ENCODE peak calls at places on chromosome 1, in six cellular contexts. G is AG08395, W is mammary epithelial cell, S is smooth muscle cell of the brain vasculature, H is AG04450, L is adipocyte. M is an unnamed sample.
A peak's percentile ranks its signal among the peaks of the same experiment; 100 is the strongest.

GRCh38 chr1:107724648-107725047 is 240.3 kb downstream of the VAV3 start:
- DNase-seq in G (peak; percentile 38), W (no peak), S (no peak), H (no peak), L (peak; percentile 82), M (no peak)

GRCh38 chr1:86062458-86062857 is 94.1 kb downstream of the COL24A1 start:
- DNase-seq in G (no peak), W (no peak), S (no peak), H (no peak), L (peak; percentile 14), M (no peak)

GRCh38 chr1:39230261-39231190 is 26.0 kb downstream of the MACF1 start:
- DNase-seq in G (peak; percentile 65), W (no peak), S (no peak), H (no peak), L (peak; percentile 52), M (no peak)

GRCh38 chr1:220084460-220084859 is 5.1 kb downstream of the BPNT1 start:
- DNase-seq in G (no peak), W (no peak), S (no peak), H (no peak), L (no peak), M (no peak)

GRCh38 chr1:87439821-87440220 is 111.1 kb downstream of the LMO4 start:
- DNase-seq in G (no peak), W (peak; percentile 14), S (no peak), H (no peak), L (no peak), M (no peak)

GRCh38 chr1:69045572-69045971 is 522.1 kb upstream of the LRRC7 start:
- DNase-seq in G (no peak), W (no peak), S (no peak), H (no peak), L (no peak), M (no peak)

GRCh38 chr1:9852004-9852403 is 28.2 kb upstream of the CLSTN1 start:
- DNase-seq in G (no peak), W (no peak), S (no peak), H (no peak), L (no peak), M (no peak)

GRCh38 chr1:6150006-6150938 is 29.8 kb downstream of the CHD5 start:
- DNase-seq in G (no peak), W (no peak), S (no peak), H (no peak), L (no peak), M (no peak)

GRCh38 chr1:214584805-214585766 is 17.9 kb upstream of the CENPF start:
- DNase-seq in G (peak; percentile 61), W (peak; percentile 64), S (no peak), H (peak; percentile 26), L (peak; percentile 82), M (no peak)

GRCh38 chr1:199041173-199041914 is 402.5 kb downstream of the PTPRC start:
- DNase-seq in G (no peak), W (no peak), S (no peak), H (no peak), L (no peak), M (no peak)

GRCh38 chr1:3321559-3322439 is 132.7 kb upstream of the ARHGEF16 start:
- DNase-seq in G (no peak), W (no peak), S (no peak), H (no peak), L (no peak), M (no peak)

GRCh38 chr1:111551623-111552470 is 48.4 kb upstream of the ADORA3 start:
- DNase-seq in G (no peak), W (no peak), S (no peak), H (no peak), L (no peak), M (no peak)

GRCh38 chr1:174894087-174894768 is 105.5 kb upstream of the CACYBP start:
- DNase-seq in G (no peak), W (no peak), S (no peak), H (no peak), L (no peak), M (no peak)

GRCh38 chr1:209884249-209884648 is 53.8 kb upstream of the SYT14 start:
- DNase-seq in G (no peak), W (peak; percentile 58), S (no peak), H (no peak), L (peak; percentile 44), M (no peak)

GRCh38 chr1:53739109-53739681 is at the start of gene GLIS1:
- DNase-seq in G (peak; percentile 99), W (peak; percentile 70), S (no peak), H (no peak), L (peak; percentile 97), M (no peak)

GRCh38 chr1:119327436-119328155 is 41.0 kb upstream of the HAO2 start:
- DNase-seq in G (peak; percentile 52), W (no peak), S (no peak), H (no peak), L (peak; percentile 36), M (no peak)

GRCh38 chr1:64828829-64829228 is 84.0 kb downstream of the RAVER2 start:
- DNase-seq in G (no peak), W (no peak), S (no peak), H (no peak), L (no peak), M (no peak)

GRCh38 chr1:19310720-19311502 is 1.0 kb downstream of the AKR7A2 start:
- DNase-seq in G (no peak), W (no peak), S (no peak), H (no peak), L (peak; percentile 41), M (no peak)

GRCh38 chr1:233261206-233261605 is 34.3 kb downstream of the PCNX2 start:
- DNase-seq in G (no peak), W (peak; percentile 4), S (no peak), H (no peak), L (no peak), M (no peak)

GRCh38 chr1:25204797-25205441 is 27.4 kb downstream of the SYF2 start:
- DNase-seq in G (peak; percentile 83), W (peak; percentile 17), S (no peak), H (no peak), L (peak; percentile 86), M (no peak)

GRCh38 chr1:31412732-31413404 is at the start of gene SERINC2:
- DNase-seq in G (peak; percentile 61), W (peak; percentile 61), S (no peak), H (no peak), L (peak; percentile 57), M (no peak)

GRCh38 chr1:204426035-204426436 is 14.4 kb upstream of the PPP1R15B start:
- DNase-seq in G (peak; percentile 74), W (peak; percentile 73), S (no peak), H (no peak), L (peak; percentile 56), M (no peak)

GRCh38 chr1:219810451-219810850 is 117.9 kb downstream of the SLC30A10 start:
- DNase-seq in G (no peak), W (no peak), S (no peak), H (no peak), L (no peak), M (no peak)

GRCh38 chr1:12162459-12163137 is 4.2 kb upstream of the TNFRSF1B start:
- DNase-seq in G (no peak), W (no peak), S (no peak), H (no peak), L (no peak), M (no peak)

GRCh38 chr1:78676347-78676982 is 26.8 kb downstream of the IFI44 start:
- DNase-seq in G (peak; percentile 59), W (peak; percentile 37), S (peak; percentile 69), H (peak; percentile 41), L (peak; percentile 94), M (no peak)

GRCh38 chr1:20255666-20256065 is 35.0 kb upstream of the VWA5B1 start:
- DNase-seq in G (peak; percentile 57), W (peak; percentile 36), S (peak; percentile 10), H (peak; percentile 45), L (peak; percentile 29), M (no peak)

GRCh38 chr1:103129796-103130195 is 21.5 kb upstream of the COL11A1 start:
- DNase-seq in G (no peak), W (peak; percentile 3), S (no peak), H (no peak), L (no peak), M (no peak)

GRCh38 chr1:219430419-219430818 is 182.5 kb downstream of the ZC3H11B start:
- DNase-seq in G (no peak), W (no peak), S (no peak), H (no peak), L (no peak), M (no peak)

GRCh38 chr1:91883470-91883869 is 2.5 kb downstream of the TGFBR3 start:
- DNase-seq in G (no peak), W (no peak), S (no peak), H (no peak), L (peak; percentile 75), M (no peak)

GRCh38 chr1:29569971-29570634 is 333.8 kb downstream of the PTPRU start:
- DNase-seq in G (peak; percentile 86), W (peak; percentile 100), S (peak; percentile 2), H (peak; percentile 94), L (peak; percentile 56), M (no peak)

GRCh38 chr1:165910764-165911421 is 83.5 kb downstream of the UCK2 start:
- DNase-seq in G (no peak), W (no peak), S (no peak), H (no peak), L (no peak), M (no peak)

GRCh38 chr1:23481904-23482303 is 2.1 kb downstream of the ASAP3 start:
- DNase-seq in G (no peak), W (no peak), S (no peak), H (no peak), L (no peak), M (no peak)

GRCh38 chr1:88985692-88986091 is 6.7 kb downstream of the KYAT3 start:
- DNase-seq in G (no peak), W (peak; percentile 16), S (no peak), H (no peak), L (no peak), M (no peak)

M was measured in central memory CD8-positive, alpha-beta T cell.